ENCODE peak calls at places on chromosome 11, in four cellular contexts. One of them, this sample, is unnamed.

GRCh38 chr11:111355956-111356659 is 23.0 kb downstream of the POU2AF1 start:
- DNase-seq in DMS79 treated with DMSO at 0.1 percent for 48 hours: no peak
- DNase-seq in A549: no peak
- DNase-seq in stimulated activated CD4-positive, alpha-beta T cell treated with anti-CD3 and anti-CD28 coated beads, Interleukin-4, amount 100 ng/mL, for 1 hour: no peak
- DNase-seq in this sample: no peak

GRCh38 chr11:64146036-64146943 is 19.6 kb downstream of the MACROD1 start:
- DNase-seq in A549: peak
- DNase-seq in stimulated activated CD4-positive, alpha-beta T cell treated with anti-CD3 and anti-CD28 coated beads, Interleukin-4, amount 100 ng/mL, for 1 hour: peak
- DNase-seq in DMS79 treated with DMSO at 0.1 percent for 48 hours: peak
- DNase-seq in this sample: no peak

GRCh38 chr11:28463826-28464225 is 355.6 kb downstream of the METTL15 start:
- DNase-seq in A549: no peak
- DNase-seq in stimulated activated CD4-positive, alpha-beta T cell treated with anti-CD3 and anti-CD28 coated beads, Interleukin-4, amount 100 ng/mL, for 1 hour: no peak
- DNase-seq in DMS79 treated with DMSO at 0.1 percent for 48 hours: no peak
- DNase-seq in this sample: no peak

GRCh38 chr11:64712430-64713030 is 10.5 kb downstream of the NRXN2 start:
- DNase-seq in A549: no peak
- DNase-seq in stimulated activated CD4-positive, alpha-beta T cell treated with anti-CD3 and anti-CD28 coated beads, Interleukin-4, amount 100 ng/mL, for 1 hour: no peak
- DNase-seq in DMS79 treated with DMSO at 0.1 percent for 48 hours: no peak
- DNase-seq in this sample: no peak

GRCh38 chr11:130850185-130850944 is 65.9 kb downstream of the SNX19 start:
- DNase-seq in stimulated activated CD4-positive, alpha-beta T cell treated with anti-CD3 and anti-CD28 coated beads, Interleukin-4, amount 100 ng/mL, for 1 hour: no peak
- DNase-seq in DMS79 treated with DMSO at 0.1 percent for 48 hours: no peak
- DNase-seq in A549: no peak
- DNase-seq in this sample: no peak

GRCh38 chr11:71286701-71287643 is 34.6 kb upstream of the SHANK2 start:
- DNase-seq in DMS79 treated with DMSO at 0.1 percent for 48 hours: peak
- DNase-seq in stimulated activated CD4-positive, alpha-beta T cell treated with anti-CD3 and anti-CD28 coated beads, Interleukin-4, amount 100 ng/mL, for 1 hour: no peak
- DNase-seq in A549: no peak
- DNase-seq in this sample: no peak

GRCh38 chr11:107576497-107577086 is 11.1 kb upstream of the ALKBH8 start:
- DNase-seq in DMS79 treated with DMSO at 0.1 percent for 48 hours: peak
- DNase-seq in A549: peak
- DNase-seq in stimulated activated CD4-positive, alpha-beta T cell treated with anti-CD3 and anti-CD28 coated beads, Interleukin-4, amount 100 ng/mL, for 1 hour: peak
- DNase-seq in this sample: no peak

GRCh38 chr11:2432171-2432621 is 12.1 kb downstream of the TRPM5 start:
- DNase-seq in A549: no peak
- DNase-seq in stimulated activated CD4-positive, alpha-beta T cell treated with anti-CD3 and anti-CD28 coated beads, Interleukin-4, amount 100 ng/mL, for 1 hour: no peak
- DNase-seq in DMS79 treated with DMSO at 0.1 percent for 48 hours: no peak
- DNase-seq in this sample: no peak

GRCh38 chr11:98307827-98308491 is 712.8 kb upstream of the CNTN5 start:
- DNase-seq in DMS79 treated with DMSO at 0.1 percent for 48 hours: no peak
- DNase-seq in A549: no peak
- DNase-seq in stimulated activated CD4-positive, alpha-beta T cell treated with anti-CD3 and anti-CD28 coated beads, Interleukin-4, amount 100 ng/mL, for 1 hour: no peak
- DNase-seq in this sample: no peak

GRCh38 chr11:114322934-114323333 is 26.7 kb downstream of the NNMT start:
- DNase-seq in DMS79 treated with DMSO at 0.1 percent for 48 hours: no peak
- DNase-seq in A549: no peak
- DNase-seq in stimulated activated CD4-positive, alpha-beta T cell treated with anti-CD3 and anti-CD28 coated beads, Interleukin-4, amount 100 ng/mL, for 1 hour: no peak
- DNase-seq in this sample: no peak

GRCh38 chr11:19772480-19772879 is 59.8 kb downstream of the NAV2 start:
- DNase-seq in A549: no peak
- DNase-seq in DMS79 treated with DMSO at 0.1 percent for 48 hours: no peak
- DNase-seq in stimulated activated CD4-positive, alpha-beta T cell treated with anti-CD3 and anti-CD28 coated beads, Interleukin-4, amount 100 ng/mL, for 1 hour: no peak
- DNase-seq in this sample: peak

GRCh38 chr11:2779499-2779980 is 79.7 kb upstream of the KCNQ1OT1 start:
- DNase-seq in stimulated activated CD4-positive, alpha-beta T cell treated with anti-CD3 and anti-CD28 coated beads, Interleukin-4, amount 100 ng/mL, for 1 hour: no peak
- DNase-seq in DMS79 treated with DMSO at 0.1 percent for 48 hours: no peak
- DNase-seq in A549: no peak
- DNase-seq in this sample: no peak

GRCh38 chr11:85772700-85773099 is 38.2 kb downstream of the SYTL2 start:
- DNase-seq in DMS79 treated with DMSO at 0.1 percent for 48 hours: no peak
- DNase-seq in A549: no peak
- DNase-seq in stimulated activated CD4-positive, alpha-beta T cell treated with anti-CD3 and anti-CD28 coated beads, Interleukin-4, amount 100 ng/mL, for 1 hour: no peak
- DNase-seq in this sample: no peak

GRCh38 chr11:80155412-80156017 is 714.7 kb upstream of the TENM4 start:
- DNase-seq in DMS79 treated with DMSO at 0.1 percent for 48 hours: no peak
- DNase-seq in stimulated activated CD4-positive, alpha-beta T cell treated with anti-CD3 and anti-CD28 coated beads, Interleukin-4, amount 100 ng/mL, for 1 hour: no peak
- DNase-seq in A549: peak
- DNase-seq in this sample: no peak